ENCODE peak calls at places on chromosomes 1 and 21, in four cellular contexts. H is prostate gland, F is sigmoid colon, O is spleen. W is an unnamed sample.

GRCh38 chr1:218930000-218930399 is 243.7 kb upstream of the LYPLAL1 start:
- DNase-seq in H (no peak), F (no peak), O (no peak), W (no peak)

GRCh38 chr1:95657248-95657647 is 423.2 kb downstream of the RWDD3 start:
- DNase-seq in H (no peak), F (no peak), O (no peak), W (no peak)

GRCh38 chr1:34013958-34014737 is 150.3 kb downstream of the HMGB4 start:
- DNase-seq in H (no peak), F (no peak), O (no peak), W (no peak)

GRCh38 chr1:228323401-228323800 is 83.2 kb downstream of the TRIM11 start:
- DNase-seq in H (no peak), F (peak), O (peak), W (no peak)

GRCh38 chr1:170864238-170864637 is 71.1 kb upstream of the MROH9 start:
- DNase-seq in H (no peak), F (no peak), O (no peak), W (no peak)

GRCh38 chr1:17588048-17588781 is 48.7 kb downstream of the ARHGEF10L start:
- DNase-seq in H (peak), F (no peak), O (no peak), W (no peak)

GRCh38 chr1:19424651-19425570 is 60.4 kb downstream of the CAPZB start:
- DNase-seq in H (peak), F (no peak), O (no peak), W (no peak)

GRCh38 chr1:212196355-212196754 is 88.9 kb upstream of the PPP2R5A start:
- DNase-seq in H (no peak), F (no peak), O (no peak), W (peak)

GRCh38 chr1:228146761-228147693 is 2.7 kb upstream of the GJC2 start:
- DNase-seq in H (no peak), F (no peak), O (no peak), W (no peak)

GRCh38 chr1:236175642-236176336 is 33.5 kb downstream of the GPR137B start:
- DNase-seq in H (no peak), F (no peak), O (peak), W (peak)

GRCh38 chr1:188062456-188062855 is 1233.7 kb downstream of the PLA2G4A start:
- DNase-seq in H (no peak), F (no peak), O (no peak), W (no peak)

GRCh38 chr1:55480396-55480795 is 265.2 kb upstream of the USP24 start:
- DNase-seq in H (no peak), F (no peak), O (no peak), W (no peak)

GRCh38 chr1:55506686-55507577 is 291.8 kb upstream of the USP24 start:
- DNase-seq in H (no peak), F (no peak), O (no peak), W (no peak)

DNA sequence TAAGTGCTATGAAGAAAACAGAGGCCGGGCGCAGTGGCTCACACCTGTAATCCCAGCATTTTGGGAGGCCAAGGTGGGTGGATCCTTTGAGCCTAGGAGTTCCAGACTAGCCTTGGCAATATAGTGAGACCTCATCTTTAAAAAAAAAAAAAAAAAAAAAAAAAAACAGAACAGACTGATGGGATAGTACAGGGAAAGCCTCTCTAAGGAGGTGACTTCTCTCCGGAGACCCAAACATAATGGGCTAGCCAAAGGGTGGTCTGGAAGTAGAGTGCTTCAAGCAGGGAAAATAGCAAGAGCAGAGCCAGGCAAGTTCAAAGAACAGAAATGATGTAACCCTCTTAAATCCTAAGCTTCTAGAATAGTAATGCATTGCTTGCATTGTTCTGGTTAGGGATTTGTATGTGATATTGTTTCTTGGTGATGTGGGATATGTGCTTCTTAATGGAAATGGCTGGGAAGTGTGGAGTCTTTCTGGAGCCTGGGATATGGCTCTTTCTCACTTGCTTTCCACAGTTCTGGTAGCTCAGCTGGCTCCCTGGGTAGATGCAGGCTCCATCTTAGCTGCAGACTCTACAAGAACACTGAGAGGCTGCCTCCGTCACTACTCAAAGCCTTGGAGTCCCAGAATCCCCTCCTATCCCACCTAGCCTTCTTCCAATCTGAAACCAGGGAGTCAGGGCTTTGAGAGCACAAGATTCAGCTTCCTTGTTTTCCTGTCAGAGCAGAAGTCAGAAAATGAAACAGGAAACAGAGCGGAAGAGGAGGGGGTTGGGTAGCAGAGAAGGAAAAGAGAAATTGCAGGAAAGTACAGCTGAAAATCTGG is 1.9 kb upstream of the PIGV start:
- DNase-seq in H (no peak), F (no peak), O (no peak), W (no peak)
- H3K4me3 ChIP-seq in H (no peak), F (no peak), O (peak), W (no peak)

GRCh38 chr1:51519857-51520699 is 1.0 kb upstream of the EPS15 start:
- DNase-seq in H (no peak), F (no peak), O (no peak), W (no peak)
- TF ChIP-seq POLR2A in H (no peak), F (no peak), O (no peak), W (no peak)

GRCh38 chr1:183279835-183280234 is 93.8 kb downstream of the LAMC2 start:
- DNase-seq in H (no peak), F (no peak), O (peak), W (no peak)

GRCh38 chr1:183275322-183275721 is 89.3 kb downstream of the LAMC2 start:
- DNase-seq in H (no peak), F (no peak), O (peak), W (peak)

GRCh38 chr1:183278736-183279591 is 92.9 kb downstream of the LAMC2 start:
- DNase-seq in H (no peak), F (no peak), O (no peak), W (no peak)

GRCh38 chr1:183276386-183276785 is 90.3 kb downstream of the LAMC2 start:
- DNase-seq in H (no peak), F (no peak), O (peak), W (no peak)

GRCh38 chr1:183277821-183278735 is 92.0 kb downstream of the LAMC2 start:
- DNase-seq in H (no peak), F (no peak), O (no peak), W (no peak)
- H3K4me3 ChIP-seq in H (no peak), F (no peak), O (no peak), W (no peak)

GRCh38 chr1:155000725-155001437 is 1.7 kb upstream of the ZBTB7B start:
- DNase-seq in H (peak), F (peak), O (peak), W (peak)
- TF ChIP-seq POLR2A in H (peak), F (peak), O (peak), W (no peak)

GRCh38 chr21:42233067-42233981 is 14.4 kb downstream of the ABCG1 start:
- DNase-seq in H (peak), F (peak), O (peak), W (peak)
- H3K4me3 ChIP-seq in H (no peak), F (no peak), O (peak), W (no peak)

DNA sequence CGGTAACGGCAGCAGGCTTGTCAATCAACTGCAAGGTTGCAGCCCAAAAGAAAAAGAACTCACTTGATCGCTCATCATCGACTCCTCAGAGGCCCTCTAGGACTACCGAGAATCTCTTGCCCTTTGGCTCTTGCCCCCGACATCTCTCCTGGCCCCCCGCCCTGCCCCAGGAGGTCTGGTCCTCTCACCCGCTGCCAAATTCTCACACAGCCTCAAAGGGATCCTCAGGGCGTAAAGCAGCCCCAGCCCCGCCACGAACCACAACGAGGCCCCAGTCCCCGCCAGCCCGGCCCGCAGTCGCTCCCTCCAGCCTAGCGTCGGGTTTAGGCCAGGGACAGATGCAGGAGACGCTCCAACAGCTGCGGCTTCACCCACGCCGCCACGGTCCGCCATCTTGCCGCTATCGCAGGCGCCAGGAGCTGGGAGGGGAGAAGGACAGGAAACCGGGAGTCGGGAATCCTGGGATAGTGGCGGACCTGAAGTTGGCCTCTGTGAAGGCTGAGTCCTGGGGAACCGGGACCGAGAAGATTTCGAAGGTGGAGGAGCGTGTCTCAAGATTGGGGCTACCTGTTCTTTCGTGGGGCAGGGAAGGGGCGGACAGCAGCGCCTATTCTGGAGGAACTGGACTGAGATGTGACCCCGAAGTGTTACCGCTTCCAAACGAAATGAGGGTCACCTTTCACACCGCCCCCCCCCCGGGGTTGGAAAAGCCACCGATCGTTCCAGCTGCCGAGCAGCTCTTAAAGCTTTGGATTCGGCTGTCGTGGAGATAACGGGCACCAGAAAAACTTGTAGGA is at the start of gene ST7L:
- DNase-seq in H (peak), F (peak), O (peak), W (peak)
- TF ChIP-seq POLR2A in H (no peak), F (no peak), O (no peak), W (no peak)

DNA sequence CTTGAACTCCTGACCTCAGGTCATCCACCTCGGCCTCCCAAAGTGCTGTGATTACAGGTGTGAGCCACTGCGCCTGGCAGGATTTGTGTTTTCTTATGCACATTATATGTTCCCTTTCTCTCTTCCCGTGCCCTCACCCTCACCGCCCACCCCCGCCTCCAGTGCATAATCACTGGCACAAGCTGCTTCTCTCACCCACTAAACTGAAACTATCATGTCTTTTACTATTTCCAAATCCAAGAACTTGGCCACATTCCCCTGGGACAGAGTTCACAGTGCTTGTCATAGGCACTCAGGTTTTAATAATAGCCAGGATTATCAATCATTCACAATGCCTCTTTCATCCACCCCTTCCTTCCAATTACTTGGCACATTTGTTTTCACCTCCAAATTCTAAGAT is 17.8 kb upstream of the MAPKAPK2 start:
- DNase-seq in H (no peak), F (no peak), O (no peak), W (no peak)
- H3K4me3 ChIP-seq in H (no peak), F (no peak), O (no peak), W (no peak)

GRCh38 chr1:8011923-8012858 is 13.9 kb downstream of the ERRFI1 start:
- DNase-seq in H (no peak), F (no peak), O (no peak), W (no peak)

GRCh38 chr1:8013800-8014199 is 12.3 kb downstream of the ERRFI1 start:
- DNase-seq in H (no peak), F (no peak), O (no peak), W (no peak)

GRCh38 chr1:8013399-8013798 is 12.7 kb downstream of the ERRFI1 start:
- DNase-seq in H (no peak), F (no peak), O (no peak), W (no peak)

GRCh38 chr1:8014381-8014988 is 11.6 kb downstream of the ERRFI1 start:
- DNase-seq in H (no peak), F (no peak), O (no peak), W (no peak)

DNA sequence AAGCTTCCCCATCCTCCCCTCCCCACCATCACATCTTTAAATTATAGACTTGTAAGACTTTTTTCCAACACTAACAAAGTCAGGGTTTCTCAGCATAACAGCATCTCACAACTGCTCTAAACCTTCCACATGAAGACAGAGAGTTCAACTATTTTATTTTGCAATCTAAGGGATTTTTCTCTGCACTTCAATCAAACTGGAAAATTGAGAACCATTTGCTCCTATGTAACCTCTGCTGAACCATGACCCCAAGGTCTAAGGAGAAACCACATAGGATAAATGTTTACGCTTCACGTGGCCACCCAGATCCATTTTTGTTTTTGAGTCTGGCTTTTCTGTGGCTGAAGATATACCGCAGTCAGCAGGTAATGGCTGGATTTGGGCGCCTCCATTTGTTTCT is 13.2 kb downstream of the ERRFI1 start:
- DNase-seq in H (no peak), F (no peak), O (no peak), W (no peak)
- TF ChIP-seq POLR2A in H (no peak), F (no peak), O (no peak), W (no peak)

GRCh38 chr1:232664844-232665777 is 35.2 kb upstream of the SIPA1L2 start:
- DNase-seq in H (no peak), F (no peak), O (no peak), W (no peak)

GRCh38 chr1:232662910-232663309 is 33.0 kb upstream of the SIPA1L2 start:
- DNase-seq in H (no peak), F (no peak), O (no peak), W (no peak)

GRCh38 chr1:232667781-232668101 is 37.8 kb upstream of the SIPA1L2 start:
- DNase-seq in H (no peak), F (no peak), O (no peak), W (no peak)

GRCh38 chr1:232669981-232670763 is 40.2 kb upstream of the SIPA1L2 start:
- DNase-seq in H (no peak), F (no peak), O (no peak), W (no peak)

DNA sequence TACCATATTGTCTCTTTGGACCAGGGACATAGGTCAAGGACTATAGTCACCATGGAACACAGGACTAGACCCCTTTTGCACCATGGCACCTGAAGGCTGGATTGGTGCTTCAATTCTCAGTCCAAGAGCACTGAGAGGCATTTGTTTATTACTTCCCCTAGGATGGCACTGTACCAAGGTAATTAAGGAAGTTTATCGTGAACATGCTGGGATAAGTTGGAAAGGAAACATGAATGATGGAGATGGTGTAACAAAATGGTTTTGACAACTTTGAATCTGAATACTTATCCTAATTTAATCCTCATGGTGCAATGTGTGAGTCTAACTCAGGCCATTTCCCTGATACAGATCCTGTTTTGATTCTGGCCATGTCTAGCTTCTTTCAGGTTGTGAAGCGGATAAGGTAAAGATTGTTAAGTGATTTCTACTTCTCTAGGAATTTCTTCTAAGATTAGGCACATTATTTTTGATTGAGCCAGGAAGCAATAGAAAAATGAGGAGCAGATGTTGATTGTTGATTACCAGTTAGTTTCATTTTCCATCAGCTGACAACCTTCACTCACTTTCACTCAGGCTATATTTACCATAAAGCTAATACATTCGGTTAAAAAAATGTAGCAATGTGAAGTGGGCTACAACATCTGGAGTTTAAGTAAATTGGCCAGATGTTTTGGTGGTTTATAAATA is 37.3 kb upstream of the SIPA1L2 start:
- DNase-seq in H (no peak), F (no peak), O (no peak), W (no peak)
- H3K4me3 ChIP-seq in H (no peak), F (no peak), O (no peak), W (no peak)

GRCh38 chr1:221794079-221794670 is 52.3 kb upstream of the DUSP10 start:
- DNase-seq in H (no peak), F (no peak), O (no peak), W (no peak)
- TF ChIP-seq POLR2A in H (no peak), F (no peak), O (no peak), W (no peak)